ENCODE peak calls at places on chromosomes 16 and 17, in ten cellular contexts. One of them, this sample, is unnamed.
A peak's percentile ranks its signal among the peaks of the same experiment; 100 is the strongest.

GRCh38 chr17:12794919-12795517 is 5.7 kb downstream of the ARHGAP44 start:
- DNase-seq in testis: no peak
- DNase-seq in A549: no peak
- DNase-seq in stomach: no peak
- DNase-seq in ovary: no peak
- DNase-seq in lower leg skin: no peak
- DNase-seq in breast epithelium: no peak
- DNase-seq in heart left ventricle: no peak
- DNase-seq in tibial nerve: no peak
- DNase-seq in sigmoid colon: no peak
- DNase-seq in this sample: no peak

GRCh38 chr17:20244671-20245070 is 222.7 kb downstream of the LGALS9B start:
- DNase-seq in lower leg skin: no peak
- DNase-seq in ovary: no peak
- DNase-seq in testis: no peak
- DNase-seq in heart left ventricle: no peak
- DNase-seq in stomach: no peak
- DNase-seq in A549: no peak
- DNase-seq in sigmoid colon: no peak
- DNase-seq in breast epithelium: no peak
- DNase-seq in tibial nerve: no peak
- DNase-seq in this sample: no peak

GRCh38 chr17:29177871-29178749 is 2.1 kb downstream of the MYO18A start:
- DNase-seq in sigmoid colon: no peak
- DNase-seq in testis: no peak
- DNase-seq in A549: peak; percentile 61
- DNase-seq in breast epithelium: no peak
- DNase-seq in lower leg skin: no peak
- DNase-seq in stomach: peak; percentile 61
- DNase-seq in heart left ventricle: no peak
- DNase-seq in tibial nerve: no peak
- DNase-seq in ovary: no peak
- DNase-seq in this sample: peak; percentile 16

GRCh38 chr16:85259115-85259830 is 147.0 kb upstream of the CIBAR2 start:
- DNase-seq in lower leg skin: no peak
- DNase-seq in heart left ventricle: no peak
- DNase-seq in A549: no peak
- DNase-seq in sigmoid colon: no peak
- DNase-seq in ovary: no peak
- DNase-seq in tibial nerve: no peak
- DNase-seq in testis: no peak
- DNase-seq in breast epithelium: no peak
- DNase-seq in stomach: no peak
- DNase-seq in this sample: no peak

GRCh38 chr17:74431568-74432483 is at the start of gene GPRC5C:
- DNase-seq in lower leg skin: peak; percentile 81
- DNase-seq in sigmoid colon: peak; percentile 80
- DNase-seq in tibial nerve: peak; percentile 55
- DNase-seq in testis: peak; percentile 86
- DNase-seq in A549: peak; percentile 88
- DNase-seq in ovary: peak; percentile 90
- DNase-seq in heart left ventricle: peak; percentile 87
- DNase-seq in stomach: peak; percentile 95
- DNase-seq in breast epithelium: peak; percentile 90
- DNase-seq in this sample: peak; percentile 95

GRCh38 chr17:38448208-38448776 is 20.0 kb downstream of the ARHGAP23 start:
- DNase-seq in stomach: no peak
- DNase-seq in A549: no peak
- DNase-seq in tibial nerve: no peak
- DNase-seq in sigmoid colon: no peak
- DNase-seq in ovary: no peak
- DNase-seq in testis: no peak
- DNase-seq in heart left ventricle: no peak
- DNase-seq in breast epithelium: no peak
- DNase-seq in lower leg skin: no peak
- DNase-seq in this sample: no peak

GRCh38 chr17:59332890-59333377 is 1.5 kb downstream of the YPEL2 start:
- DNase-seq in breast epithelium: no peak
- DNase-seq in tibial nerve: peak; percentile 37
- DNase-seq in testis: peak; percentile 53
- DNase-seq in sigmoid colon: peak; percentile 75
- DNase-seq in heart left ventricle: peak; percentile 45
- DNase-seq in A549: no peak
- DNase-seq in lower leg skin: peak; percentile 65
- DNase-seq in ovary: peak; percentile 29
- DNase-seq in stomach: peak; percentile 33
- DNase-seq in this sample: no peak

GRCh38 chr17:50932584-50932901 is 66.4 kb upstream of the TOB1 start:
- DNase-seq in breast epithelium: no peak
- DNase-seq in tibial nerve: no peak
- DNase-seq in stomach: no peak
- DNase-seq in lower leg skin: no peak
- DNase-seq in heart left ventricle: no peak
- DNase-seq in testis: no peak
- DNase-seq in ovary: no peak
- DNase-seq in sigmoid colon: no peak
- DNase-seq in A549: no peak
- DNase-seq in this sample: no peak

GRCh38 chr17:79046501-79047280 is 22.7 kb downstream of the C1QTNF1 start:
- DNase-seq in heart left ventricle: peak; percentile 81
- DNase-seq in tibial nerve: no peak
- DNase-seq in stomach: no peak
- DNase-seq in A549: no peak
- DNase-seq in testis: peak; percentile 64
- DNase-seq in breast epithelium: no peak
- DNase-seq in sigmoid colon: peak; percentile 87
- DNase-seq in lower leg skin: no peak
- DNase-seq in ovary: no peak
- DNase-seq in this sample: no peak

GRCh38 chr17:41868568-41868967 is 3.3 kb upstream of the KLHL11 start:
- DNase-seq in stomach: no peak
- DNase-seq in tibial nerve: no peak
- DNase-seq in A549: no peak
- DNase-seq in testis: no peak
- DNase-seq in breast epithelium: no peak
- DNase-seq in sigmoid colon: no peak
- DNase-seq in heart left ventricle: no peak
- DNase-seq in ovary: no peak
- DNase-seq in lower leg skin: no peak
- DNase-seq in this sample: no peak

GRCh38 chr17:68437979-68438877 is 19.1 kb downstream of the WIPI1 start:
- DNase-seq in testis: no peak
- DNase-seq in tibial nerve: no peak
- DNase-seq in A549: no peak
- DNase-seq in breast epithelium: no peak
- DNase-seq in lower leg skin: no peak
- DNase-seq in stomach: peak; percentile 72
- DNase-seq in ovary: no peak
- DNase-seq in heart left ventricle: peak; percentile 74
- DNase-seq in sigmoid colon: no peak
- DNase-seq in this sample: no peak

GRCh38 chr17:40430272-40431230 is 12.7 kb upstream of the IGFBP4 start:
- DNase-seq in ovary: no peak
- DNase-seq in A549: no peak
- DNase-seq in stomach: peak; percentile 1
- DNase-seq in tibial nerve: no peak
- DNase-seq in heart left ventricle: no peak
- DNase-seq in sigmoid colon: peak; percentile 33
- DNase-seq in breast epithelium: peak; percentile 12
- DNase-seq in testis: no peak
- DNase-seq in lower leg skin: no peak
- DNase-seq in this sample: no peak

GRCh38 chr16:85087899-85088569 is 24.2 kb downstream of the CIBAR2 start:
- DNase-seq in heart left ventricle: no peak
- DNase-seq in ovary: no peak
- DNase-seq in A549: no peak
- DNase-seq in tibial nerve: no peak
- DNase-seq in breast epithelium: no peak
- DNase-seq in sigmoid colon: no peak
- DNase-seq in stomach: no peak
- DNase-seq in testis: no peak
- DNase-seq in lower leg skin: no peak
- DNase-seq in this sample: no peak

GRCh38 chr16:63981639-63982038 is 1140.2 kb downstream of the CDH11 start:
- DNase-seq in lower leg skin: no peak
- DNase-seq in sigmoid colon: no peak
- DNase-seq in ovary: no peak
- DNase-seq in heart left ventricle: no peak
- DNase-seq in testis: no peak
- DNase-seq in breast epithelium: no peak
- DNase-seq in tibial nerve: no peak
- DNase-seq in stomach: no peak
- DNase-seq in A549: no peak
- DNase-seq in this sample: no peak

GRCh38 chr16:67598527-67598926 is 36.2 kb downstream of the CTCF start:
- DNase-seq in breast epithelium: no peak
- DNase-seq in testis: no peak
- DNase-seq in sigmoid colon: no peak
- DNase-seq in heart left ventricle: no peak
- DNase-seq in A549: no peak
- DNase-seq in lower leg skin: no peak
- DNase-seq in ovary: no peak
- DNase-seq in tibial nerve: no peak
- DNase-seq in stomach: no peak
- DNase-seq in this sample: no peak

DNA sequence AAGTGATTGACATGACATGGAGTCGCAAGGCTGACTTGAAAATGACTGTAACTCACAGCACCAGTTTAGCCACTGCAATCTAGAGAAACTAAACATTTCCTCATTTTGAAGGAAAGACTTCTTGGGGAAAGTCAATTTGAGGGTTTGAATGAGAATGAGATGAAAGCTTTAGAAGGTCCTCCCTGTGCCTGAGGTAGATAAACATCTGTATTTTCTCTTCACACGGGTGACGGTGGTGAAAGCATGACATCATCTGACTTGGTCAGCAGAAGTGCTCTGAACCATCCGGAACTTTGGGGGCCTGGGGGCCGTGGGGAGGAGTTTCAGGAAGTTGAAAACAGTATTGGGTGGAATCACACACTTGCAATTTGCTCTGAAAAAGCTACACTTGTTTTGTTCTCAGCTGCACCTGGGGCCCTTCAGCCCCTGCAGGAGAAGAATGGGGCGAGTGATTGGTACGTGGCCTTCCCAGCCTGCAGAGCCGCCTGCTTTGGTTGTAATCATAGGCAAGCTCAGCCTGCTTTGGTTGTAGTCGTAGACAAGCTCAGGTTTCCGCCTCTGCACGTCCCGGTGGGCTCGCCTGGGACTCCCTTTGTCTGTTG is 5.0 kb downstream of the BANP start:
- DNase-seq in breast epithelium: no peak
- DNase-seq in A549: no peak
- DNase-seq in sigmoid colon: no peak
- DNase-seq in ovary: no peak
- DNase-seq in stomach: no peak
- DNase-seq in lower leg skin: no peak
- DNase-seq in tibial nerve: no peak
- DNase-seq in testis: peak; percentile 51
- DNase-seq in heart left ventricle: peak; percentile 71
- DNase-seq in this sample: no peak
- TF ChIP-seq POLR2A in breast epithelium: no peak
- TF ChIP-seq POLR2A in A549: no peak
- TF ChIP-seq POLR2A in sigmoid colon: no peak
- TF ChIP-seq POLR2A in ovary: no peak
- TF ChIP-seq POLR2A in stomach: no peak
- TF ChIP-seq POLR2A in lower leg skin: no peak
- TF ChIP-seq POLR2A in tibial nerve: no peak
- TF ChIP-seq POLR2A in testis: no peak
- TF ChIP-seq POLR2A in heart left ventricle: no peak
- TF ChIP-seq POLR2A in this sample: no peak

DNA sequence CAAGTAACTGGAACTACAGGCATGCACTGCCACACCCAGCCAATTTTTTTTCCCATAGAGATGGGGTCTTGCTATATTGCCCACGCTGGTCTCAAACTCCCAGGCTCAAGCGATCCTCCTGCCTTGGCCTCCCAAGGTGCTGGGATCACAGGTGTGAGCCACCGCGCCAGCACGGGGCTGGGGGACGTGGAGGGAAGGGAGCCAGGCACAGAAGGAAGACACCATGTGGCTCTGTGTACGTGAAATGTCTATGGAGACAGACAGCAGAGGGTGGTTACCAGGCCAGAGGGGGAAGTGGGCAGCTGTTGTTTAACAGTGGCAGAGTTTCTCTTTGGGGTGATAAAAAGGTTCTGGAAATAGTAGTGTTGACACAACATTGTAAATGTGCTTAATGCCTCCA is 4.6 kb upstream of the PIEZO1 start:
- DNase-seq in A549: no peak
- DNase-seq in ovary: no peak
- DNase-seq in sigmoid colon: no peak
- DNase-seq in breast epithelium: no peak
- DNase-seq in heart left ventricle: no peak
- DNase-seq in testis: no peak
- DNase-seq in stomach: no peak
- DNase-seq in tibial nerve: no peak
- DNase-seq in lower leg skin: no peak
- DNase-seq in this sample: no peak
- TF ChIP-seq POLR2A in A549: no peak
- TF ChIP-seq POLR2A in ovary: no peak
- TF ChIP-seq POLR2A in sigmoid colon: no peak
- TF ChIP-seq POLR2A in breast epithelium: no peak
- TF ChIP-seq POLR2A in heart left ventricle: no peak
- TF ChIP-seq POLR2A in testis: no peak
- TF ChIP-seq POLR2A in stomach: no peak
- TF ChIP-seq POLR2A in tibial nerve: no peak
- TF ChIP-seq POLR2A in lower leg skin: no peak
- TF ChIP-seq POLR2A in this sample: no peak

GRCh38 chr17:36948717-36949460 is at the start of gene AATF:
- DNase-seq in stomach: peak; percentile 98
- DNase-seq in sigmoid colon: peak; percentile 98
- DNase-seq in tibial nerve: peak; percentile 92
- DNase-seq in A549: peak; percentile 98
- DNase-seq in lower leg skin: peak; percentile 95
- DNase-seq in ovary: peak; percentile 96
- DNase-seq in testis: peak; percentile 97
- DNase-seq in breast epithelium: peak; percentile 95
- DNase-seq in heart left ventricle: peak; percentile 97
- DNase-seq in this sample: peak; percentile 96
- TF ChIP-seq POLR2A in stomach: no peak
- TF ChIP-seq POLR2A in sigmoid colon: peak; percentile 69
- TF ChIP-seq POLR2A in tibial nerve: no peak
- TF ChIP-seq POLR2A in A549: peak; percentile 88
- TF ChIP-seq POLR2A in lower leg skin: peak; percentile 15
- TF ChIP-seq POLR2A in ovary: peak; percentile 70
- TF ChIP-seq POLR2A in testis: no peak
- TF ChIP-seq POLR2A in breast epithelium: peak; percentile 31
- TF ChIP-seq POLR2A in heart left ventricle: no peak
- TF ChIP-seq POLR2A in this sample: no peak

DNA sequence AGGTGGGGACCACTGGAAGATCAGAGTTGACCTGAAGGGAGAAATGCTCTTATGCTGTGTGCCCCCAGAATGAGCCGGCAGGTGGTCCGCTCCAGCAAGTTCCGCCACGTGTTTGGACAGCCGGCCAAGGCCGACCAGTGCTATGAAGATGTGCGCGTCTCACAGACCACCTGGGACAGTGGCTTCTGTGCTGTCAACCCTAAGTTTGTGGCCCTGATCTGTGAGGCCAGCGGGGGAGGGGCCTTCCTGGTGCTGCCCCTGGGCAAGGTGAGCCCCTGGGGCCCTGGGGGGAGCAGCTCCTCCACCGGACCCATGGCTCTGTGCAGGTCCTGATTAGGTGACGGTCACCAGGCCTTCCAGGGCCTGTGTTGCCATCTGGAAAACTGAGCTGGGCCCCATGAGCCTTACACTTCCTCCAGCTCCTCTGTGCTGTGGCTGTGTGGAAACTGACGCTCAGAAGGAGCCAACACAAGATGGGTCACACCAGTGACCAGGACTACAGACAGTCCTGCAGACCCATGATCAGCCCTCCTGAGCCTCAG is 1.8 kb downstream of the CORO1A start:
- DNase-seq in lower leg skin: no peak
- DNase-seq in stomach: no peak
- DNase-seq in breast epithelium: no peak
- DNase-seq in A549: no peak
- DNase-seq in ovary: peak; percentile 23
- DNase-seq in heart left ventricle: peak; percentile 30
- DNase-seq in testis: no peak
- DNase-seq in tibial nerve: no peak
- DNase-seq in sigmoid colon: peak; percentile 66
- DNase-seq in this sample: no peak
- TF ChIP-seq POLR2A in lower leg skin: no peak
- TF ChIP-seq POLR2A in stomach: no peak
- TF ChIP-seq POLR2A in breast epithelium: no peak
- TF ChIP-seq POLR2A in A549: no peak
- TF ChIP-seq POLR2A in ovary: no peak
- TF ChIP-seq POLR2A in heart left ventricle: no peak
- TF ChIP-seq POLR2A in testis: no peak
- TF ChIP-seq POLR2A in tibial nerve: no peak
- TF ChIP-seq POLR2A in sigmoid colon: no peak
- TF ChIP-seq POLR2A in this sample: no peak